ENCODE peak calls at places on chromosomes 7 and 10, in seven cellular contexts. W is right lobe of liver, K is fibroblast of lung, C is MM.1S, Z is pancreas, D is upper lobe of right lung, P is NT2/D1. A is an unnamed sample.

GRCh38 chr7:107966701-107967100 is 36.3 kb downstream of the LAMB1 start:
- DNase-seq in W (no peak), K (peak; percentile 96), C (no peak), Z (no peak), D (no peak), P (peak; percentile 91), A (no peak)

GRCh38 chr7:115435178-115435577 is 513.3 kb downstream of the MDFIC start:
- DNase-seq in W (no peak), K (no peak), C (no peak), Z (no peak), D (no peak), P (no peak), A (no peak)

GRCh38 chr10:909831-910230 is 21.7 kb downstream of the LARP4B start:
- DNase-seq in W (no peak), K (peak; percentile 77), C (no peak), Z (no peak), D (no peak), P (peak; percentile 27), A (no peak)

GRCh38 chr10:80924063-80924952 is 386.6 kb downstream of the SH2D4B start:
- DNase-seq in W (no peak), K (peak; percentile 16), C (peak; percentile 36), Z (peak; percentile 57), D (no peak), P (peak; percentile 35), A (no peak)

GRCh38 chr7:151119902-151120301 is 33.6 kb downstream of the AGAP3 start:
- DNase-seq in W (no peak), K (no peak), C (no peak), Z (no peak), D (no peak), P (no peak), A (no peak)

GRCh38 chr7:4103352-4104091 is 578.6 kb upstream of the FOXK1 start:
- DNase-seq in W (no peak), K (peak; percentile 73), C (no peak), Z (no peak), D (no peak), P (peak; percentile 25), A (no peak)

GRCh38 chr7:47380325-47381131 is 201.4 kb downstream of the TNS3 start:
- DNase-seq in W (no peak), K (peak; percentile 90), C (no peak), Z (peak; percentile 49), D (peak; percentile 66), P (no peak), A (no peak)

GRCh38 chr7:40305229-40305628 is 170.4 kb downstream of the SUGCT start:
- DNase-seq in W (no peak), K (no peak), C (no peak), Z (no peak), D (no peak), P (no peak), A (no peak)

GRCh38 chr7:27427416-27427815 is 184.8 kb downstream of the EVX1 start:
- DNase-seq in W (no peak), K (no peak), C (no peak), Z (no peak), D (no peak), P (no peak), A (no peak)

GRCh38 chr7:96189129-96189815 is 132.6 kb downstream of the SLC25A13 start:
- DNase-seq in W (peak; percentile 68), K (no peak), C (no peak), Z (no peak), D (no peak), P (no peak), A (no peak)
- H3K4me3 ChIP-seq in W (no peak overlapping the region), K (peak overlapping the region; percentile 20), C (no peak overlapping the region), Z (no peak overlapping the region), D (no peak overlapping the region), P (no peak overlapping the region), A (no peak overlapping the region)

GRCh38 chr10:8052344-8052969 is 2.0 kb upstream of the GATA3 start:
- DNase-seq in W (no peak), K (no peak), C (no peak), Z (no peak), D (no peak), P (no peak), A (no peak)
- H3K4me1 ChIP-seq in W (no peaks in the 10 kb centered on the region), K (peaks cover 5% of the 10 kb centered on the region), C (no peaks in the 10 kb centered on the region), Z (peaks cover 37% of the 10 kb centered on the region), D (peaks cover 41% of the 10 kb centered on the region), P (peaks cover 2% of the 10 kb centered on the region), A (peaks cover 73% of the 10 kb centered on the region)

DNA sequence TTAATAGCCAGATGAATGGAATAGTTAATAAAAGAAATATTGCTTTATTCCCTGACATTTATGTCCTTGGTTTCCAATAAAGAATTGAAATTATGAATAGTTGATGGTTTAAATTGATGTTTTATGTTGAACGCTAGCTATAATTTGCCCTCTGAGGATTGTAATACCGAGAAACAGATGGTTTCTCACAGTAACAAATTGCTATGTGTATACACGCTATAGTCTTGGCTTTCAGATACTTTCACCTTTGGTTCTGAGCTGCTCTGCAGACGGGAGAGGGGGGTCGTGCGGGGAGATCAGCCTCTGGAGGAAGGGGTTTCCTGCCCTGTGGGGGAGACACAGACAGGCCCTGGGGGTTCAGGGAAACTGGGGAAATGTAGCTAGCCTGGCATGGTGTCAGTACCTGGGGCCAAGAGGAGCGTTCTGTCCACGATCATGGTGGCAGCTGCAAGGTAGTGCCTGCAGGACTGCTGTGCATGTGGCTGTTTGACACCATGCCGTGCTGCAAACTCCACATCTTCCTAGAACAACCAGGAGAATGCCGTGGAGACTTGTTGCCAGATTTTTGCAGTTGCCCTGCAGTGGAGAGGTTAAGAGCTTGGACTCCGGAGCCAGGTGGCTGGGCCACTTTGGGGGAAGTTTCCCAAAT is 167.7 kb downstream of the CUX1 start:
- DNase-seq in W (no peak), K (no peak), C (no peak), Z (no peak), D (no peak), P (no peak), A (no peak)
- H3K4me3 ChIP-seq in W (no peak overlapping the region), K (no peak overlapping the region), C (no peak overlapping the region), Z (no peak overlapping the region), D (no peak overlapping the region), P (no peak overlapping the region), A (no peak overlapping the region)

GRCh38 chr7:106866298-106867281 is 1.5 kb downstream of the PIK3CG start:
- DNase-seq in W (no peak), K (no peak), C (peak; percentile 62), Z (no peak), D (no peak), P (no peak), A (no peak)
- H3K4me1 ChIP-seq in W (no peaks in the 10 kb centered on the region), K (no peaks in the 10 kb centered on the region), C (peaks cover 47% of the 10 kb centered on the region), Z (no peaks in the 10 kb centered on the region), D (peaks cover 11% of the 10 kb centered on the region), P (no peaks in the 10 kb centered on the region), A (peaks cover 63% of the 10 kb centered on the region)

DNA sequence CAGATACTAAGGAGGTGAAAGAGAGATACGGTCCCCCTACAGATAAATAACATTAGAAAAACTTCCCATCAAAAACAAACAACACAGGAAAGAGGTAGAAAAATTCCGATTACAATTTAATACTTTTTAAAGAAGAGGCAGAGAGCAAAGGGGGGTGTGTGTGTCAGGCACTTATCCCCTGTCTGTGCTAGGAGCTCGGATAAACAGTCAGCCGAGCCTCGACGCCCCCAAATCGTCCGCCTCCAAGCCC is 3.6 kb downstream of the PAX2 start:
- DNase-seq in W (no peak), K (no peak), C (no peak), Z (no peak), D (no peak), P (no peak), A (no peak)
- H3K4me3 ChIP-seq in W (no peak overlapping the region), K (no peak overlapping the region), C (no peak overlapping the region), Z (no peak overlapping the region), D (no peak overlapping the region), P (no peak overlapping the region), A (no peak overlapping the region)

DNA sequence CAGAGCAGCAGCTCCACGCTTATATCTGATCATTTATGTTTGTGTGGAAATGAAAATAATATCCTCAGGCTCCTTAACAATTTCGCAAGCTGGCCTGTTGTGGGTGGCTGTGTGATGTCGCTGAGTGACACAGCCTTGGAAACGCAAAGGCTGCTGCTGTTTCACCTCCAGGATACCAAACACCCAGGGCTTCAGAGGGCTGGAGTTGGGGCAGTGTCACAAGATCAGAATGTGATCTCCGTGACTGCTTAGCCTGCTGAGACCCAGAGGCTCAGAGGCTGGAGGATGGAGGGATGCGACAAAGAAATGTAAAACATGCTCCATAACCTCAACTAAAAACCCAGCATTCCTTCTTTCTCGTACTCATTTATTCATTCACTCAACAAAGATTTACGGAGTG is 37.2 kb upstream of the BMPER start:
- DNase-seq in W (no peak), K (peak; percentile 59), C (no peak), Z (no peak), D (no peak), P (no peak), A (no peak)
- H3K4me1 ChIP-seq in W (no peaks in the 10 kb centered on the region), K (peaks cover 3% of the 10 kb centered on the region), C (no peaks in the 10 kb centered on the region), Z (no peaks in the 10 kb centered on the region), D (no peaks in the 10 kb centered on the region), P (peaks cover 2% of the 10 kb centered on the region), A (no peaks in the 10 kb centered on the region)

DNA sequence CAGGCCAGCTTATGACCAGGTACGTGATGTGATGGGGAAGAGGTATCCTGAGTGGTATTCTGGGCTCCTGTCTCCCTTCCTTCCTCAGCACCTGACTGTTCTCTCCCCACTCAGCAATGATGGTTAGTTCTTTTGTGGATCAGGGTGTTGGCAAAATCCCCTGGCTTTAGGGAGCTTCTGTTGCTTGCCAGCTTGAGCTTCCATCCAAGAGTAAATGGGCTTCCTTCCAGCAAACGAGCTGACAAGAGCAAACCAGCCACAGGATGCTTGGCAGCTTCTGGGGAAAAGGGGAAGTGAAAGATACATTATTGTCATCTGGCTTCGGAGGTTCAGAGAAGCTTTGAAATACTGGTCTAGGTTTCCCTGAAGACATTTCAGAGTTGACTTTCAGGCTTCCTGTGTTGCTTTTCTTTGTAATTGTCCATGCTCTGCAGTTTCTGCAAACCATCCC is 5.2 kb downstream of the DUSP5 start:
- DNase-seq in W (peak; percentile 67), K (peak; percentile 83), C (peak; percentile 73), Z (no peak), D (no peak), P (no peak), A (peak; percentile 62)
- H3K4me3 ChIP-seq in W (no peak overlapping the region), K (peak overlapping the region; percentile 69), C (peak overlapping the region; percentile 86), Z (no peak overlapping the region), D (peak overlapping the region; percentile 17), P (no peak overlapping the region), A (no peak overlapping the region)

A was measured in left lung.